ENCODE peak calls at places on chromosomes 2 and 18, in ten cellular contexts. Q, S, F, D, A, O, W, T, M and R are unnamed samples.
A peak's percentile ranks its signal among the peaks of the same experiment; 100 is the strongest.

GRCh38 chr2:70190086-70190412 is 770 bp downstream of the C2orf42 start:
- DNase-seq in Q (peak; percentile 9), S (no peak), F (no peak), D (peak; percentile 36), A (peak; percentile 56), O (no peak), W (no peak), T (no peak), M (no peak), R (no peak)

GRCh38 chr2:47905454-47906260 is 641 bp downstream of the FBXO11 start:
- DNase-seq in Q (peak; percentile 41), S (peak; percentile 59), F (peak; percentile 45), D (peak; percentile 69), A (peak; percentile 75), O (peak; percentile 48), W (peak; percentile 65), T (no peak), M (peak; percentile 73), R (peak; percentile 39)

GRCh38 chr2:85992611-85993010 is 103.8 kb upstream of the ST3GAL5 start:
- DNase-seq in Q (no peak), S (no peak), F (peak; percentile 12), D (no peak), A (no peak), O (no peak), W (no peak), T (no peak), M (no peak), R (no peak)

GRCh38 chr2:85175369-85176299 is 42.4 kb downstream of the TCF7L1 start:
- DNase-seq in Q (no peak), S (peak; percentile 51), F (no peak), D (peak; percentile 58), A (no peak), O (no peak), W (no peak), T (peak; percentile 73), M (no peak), R (peak; percentile 15)

GRCh38 chr2:38556007-38556801 is 46.5 kb downstream of the HNRNPLL start:
- DNase-seq in Q (no peak), S (no peak), F (no peak), D (no peak), A (no peak), O (no peak), W (no peak), T (no peak), M (no peak), R (no peak)

GRCh38 chr18:54737986-54738385 is 90.3 kb upstream of the RAB27B start:
- DNase-seq in Q (no peak), S (peak; percentile 80), F (no peak), D (no peak), A (no peak), O (no peak), W (no peak), T (peak; percentile 76), M (no peak), R (no peak)

GRCh38 chr2:195532628-195533271 is 124.3 kb upstream of the SLC39A10 start:
- DNase-seq in Q (no peak), S (peak; percentile 56), F (no peak), D (no peak), A (no peak), O (no peak), W (no peak), T (peak; percentile 60), M (peak; percentile 54), R (no peak)

GRCh38 chr2:165558832-165559231 is 89.3 kb downstream of the CSRNP3 start:
- DNase-seq in Q (no peak), S (no peak), F (no peak), D (no peak), A (no peak), O (no peak), W (no peak), T (no peak), M (no peak), R (no peak)

GRCh38 chr2:163774862-163775261 is 39.1 kb upstream of the FIGN start:
- DNase-seq in Q (no peak), S (peak; percentile 96), F (no peak), D (peak; percentile 9), A (no peak), O (no peak), W (no peak), T (peak; percentile 86), M (no peak), R (no peak)

GRCh38 chr2:36360063-36360462 is 4.5 kb downstream of the CRIM1 start:
- DNase-seq in Q (no peak), S (no peak), F (no peak), D (peak; percentile 47), A (no peak), O (no peak), W (no peak), T (no peak), M (no peak), R (no peak)

GRCh38 chr2:183248866-183249567 is 124.8 kb downstream of the NUP35 start:
- DNase-seq in Q (no peak), S (peak; percentile 44), F (no peak), D (peak; percentile 56), A (no peak), O (no peak), W (peak; percentile 13), T (peak; percentile 60), M (no peak), R (no peak)

GRCh38 chr2:131113566-131114227 is 8.6 kb downstream of the PLEKHB2 start:
- DNase-seq in Q (no peak), S (no peak), F (no peak), D (no peak), A (no peak), O (no peak), W (no peak), T (no peak), M (no peak), R (no peak)

GRCh38 chr18:64974378-64975125 is 776.3 kb upstream of the CDH7 start:
- DNase-seq in Q (no peak), S (no peak), F (no peak), D (no peak), A (no peak), O (no peak), W (no peak), T (no peak), M (no peak), R (peak; percentile 22)

GRCh38 chr18:13136056-13136688 is 82.4 kb upstream of the LDLRAD4 start:
- DNase-seq in Q (no peak), S (no peak), F (no peak), D (no peak), A (no peak), O (peak; percentile 17), W (peak; percentile 26), T (peak; percentile 19), M (peak; percentile 15), R (no peak)

GRCh38 chr2:40451926-40452605 is at the start of gene SLC8A1:
- DNase-seq in Q (no peak), S (peak; percentile 35), F (no peak), D (peak; percentile 33), A (no peak), O (no peak), W (peak; percentile 32), T (no peak), M (no peak), R (no peak)

GRCh38 chr2:30706534-30707303 is 100.5 kb downstream of the CAPN13 start:
- DNase-seq in Q (peak; percentile 65), S (peak; percentile 49), F (peak; percentile 60), D (peak; percentile 74), A (peak; percentile 86), O (peak; percentile 51), W (peak; percentile 61), T (peak; percentile 50), M (peak; percentile 71), R (peak; percentile 67)

GRCh38 chr2:197972017-197972416 is 167.6 kb downstream of the PLCL1 start:
- DNase-seq in Q (no peak), S (peak; percentile 56), F (peak; percentile 20), D (peak; percentile 19), A (peak; percentile 82), O (no peak), W (no peak), T (peak; percentile 70), M (no peak), R (no peak)

GRCh38 chr2:2698182-2699116 is 367.4 kb upstream of the MYT1L start:
- DNase-seq in Q (no peak), S (peak; percentile 1), F (no peak), D (no peak), A (peak; percentile 60), O (no peak), W (no peak), T (no peak), M (no peak), R (no peak)

GRCh38 chr18:27966872-27967271 is 210.1 kb downstream of the CDH2 start:
- DNase-seq in Q (no peak), S (peak; percentile 28), F (no peak), D (no peak), A (no peak), O (no peak), W (no peak), T (no peak), M (no peak), R (no peak)

GRCh38 chr2:197926673-197927072 is 122.3 kb downstream of the PLCL1 start:
- DNase-seq in Q (no peak), S (no peak), F (no peak), D (no peak), A (no peak), O (no peak), W (no peak), T (no peak), M (no peak), R (no peak)

GRCh38 chr18:35974181-35974580 is 1.7 kb downstream of the RMP24 start:
- DNase-seq in Q (no peak), S (no peak), F (no peak), D (no peak), A (no peak), O (no peak), W (no peak), T (no peak), M (no peak), R (no peak)